ENCODE peak calls at places on chromosomes 4 and X, in six cellular contexts. One of them, this sample, is unnamed.

GRCh38 chr4:38138363-38138762 is 178.2 kb downstream of the PTTG2 start:
- DNase-seq in central memory CD4-positive, alpha-beta T cell: no peak
- DNase-seq in T-helper 22 cell: no peak
- DNase-seq in AG08396: no peak
- DNase-seq in NCI-H510A: no peak
- DNase-seq in dorsolateral prefrontal cortex: no peak
- DNase-seq in this sample: no peak

GRCh38 chr4:56226579-56226978 is 160.7 kb downstream of the AASDH start:
- DNase-seq in central memory CD4-positive, alpha-beta T cell: no peak
- DNase-seq in T-helper 22 cell: no peak
- DNase-seq in AG08396: no peak
- DNase-seq in NCI-H510A: no peak
- DNase-seq in dorsolateral prefrontal cortex: no peak
- DNase-seq in this sample: no peak

GRCh38 chr4:161256716-161257115 is 907.1 kb downstream of the FSTL5 start:
- DNase-seq in central memory CD4-positive, alpha-beta T cell: no peak
- DNase-seq in T-helper 22 cell: no peak
- DNase-seq in AG08396: no peak
- DNase-seq in NCI-H510A: no peak
- DNase-seq in dorsolateral prefrontal cortex: no peak
- DNase-seq in this sample: no peak

GRCh38 chr4:187586892-187587291 is 408.7 kb upstream of the ZFP42 start:
- DNase-seq in central memory CD4-positive, alpha-beta T cell: no peak
- DNase-seq in T-helper 22 cell: no peak
- DNase-seq in AG08396: no peak
- DNase-seq in NCI-H510A: no peak
- DNase-seq in dorsolateral prefrontal cortex: no peak
- DNase-seq in this sample: no peak

GRCh38 chrX:148665001-148665400 is 164.6 kb downstream of the AFF2 start:
- DNase-seq in central memory CD4-positive, alpha-beta T cell: no peak
- DNase-seq in T-helper 22 cell: no peak
- DNase-seq in AG08396: no peak
- DNase-seq in NCI-H510A: no peak
- DNase-seq in dorsolateral prefrontal cortex: no peak
- DNase-seq in this sample: no peak

GRCh38 chr4:141131738-141132688 is 1.3 kb downstream of the RNF150 start:
- DNase-seq in central memory CD4-positive, alpha-beta T cell: no peak
- DNase-seq in T-helper 22 cell: no peak
- DNase-seq in AG08396: peak; percentile 22
- DNase-seq in NCI-H510A: no peak
- DNase-seq in dorsolateral prefrontal cortex: no peak
- DNase-seq in this sample: no peak

GRCh38 chr4:173507471-173508385 is 22.3 kb downstream of the HAND2 start:
- DNase-seq in central memory CD4-positive, alpha-beta T cell: no peak
- DNase-seq in T-helper 22 cell: no peak
- DNase-seq in AG08396: no peak
- DNase-seq in NCI-H510A: no peak
- DNase-seq in dorsolateral prefrontal cortex: no peak
- DNase-seq in this sample: no peak

GRCh38 chr4:8664976-8665375 is 72.4 kb downstream of the CPZ start:
- DNase-seq in central memory CD4-positive, alpha-beta T cell: no peak
- DNase-seq in T-helper 22 cell: no peak
- DNase-seq in AG08396: no peak
- DNase-seq in NCI-H510A: no peak
- DNase-seq in dorsolateral prefrontal cortex: no peak
- DNase-seq in this sample: peak; percentile 15

GRCh38 chr4:52655505-52655904 is 3.6 kb downstream of the USP46 start:
- DNase-seq in central memory CD4-positive, alpha-beta T cell: no peak
- DNase-seq in T-helper 22 cell: no peak
- DNase-seq in AG08396: no peak
- DNase-seq in NCI-H510A: no peak
- DNase-seq in dorsolateral prefrontal cortex: no peak
- DNase-seq in this sample: no peak